ENCODE peak calls at places on chromosomes 4 and X, in five cellular contexts. H is mammary epithelial cell; Y is upper lobe of left lung; S is CD4-positive, alpha-beta T cell; N is tibial nerve. V is an unnamed sample.

GRCh38 chr4:151808120-151808529 is 47.3 kb upstream of the GATB start:
- DNase-seq in H (peak), Y (no peak), S (no peak), N (no peak), V (no peak)

GRCh38 chr4:119804404-119804803 is 175.8 kb upstream of the PDE5A start:
- DNase-seq in H (no peak), Y (no peak), S (no peak), N (no peak), V (no peak)

GRCh38 chr4:158025131-158025530 is 147.7 kb downstream of the GASK1B start:
- DNase-seq in H (peak), Y (no peak), S (no peak), N (no peak), V (no peak)

GRCh38 chrX:22629105-22629725 is 356.5 kb downstream of the CBLL2 start:
- DNase-seq in H (peak), Y (no peak), S (no peak), N (no peak), V (no peak)

GRCh38 chr4:141275834-141276233 is 55.1 kb downstream of the ZNF330 start:
- DNase-seq in H (no peak), Y (no peak), S (no peak), N (no peak), V (no peak)

GRCh38 chr4:4985844-4986243 is 33.4 kb downstream of the CYTL1 start:
- DNase-seq in H (no peak), Y (no peak), S (no peak), N (no peak), V (no peak)

GRCh38 chrX:64894454-64895038 is 81.7 kb downstream of the ZC4H2 start:
- DNase-seq in H (peak), Y (no peak), S (peak), N (no peak), V (no peak)

GRCh38 chr4:117334451-117335188 is 249.2 kb upstream of the TRAM1L1 start:
- DNase-seq in H (no peak), Y (no peak), S (no peak), N (no peak), V (no peak)

GRCh38 chr4:41092128-41092527 is 122.2 kb downstream of the APBB2 start:
- DNase-seq in H (no peak), Y (no peak), S (no peak), N (no peak), V (no peak)

DNA sequence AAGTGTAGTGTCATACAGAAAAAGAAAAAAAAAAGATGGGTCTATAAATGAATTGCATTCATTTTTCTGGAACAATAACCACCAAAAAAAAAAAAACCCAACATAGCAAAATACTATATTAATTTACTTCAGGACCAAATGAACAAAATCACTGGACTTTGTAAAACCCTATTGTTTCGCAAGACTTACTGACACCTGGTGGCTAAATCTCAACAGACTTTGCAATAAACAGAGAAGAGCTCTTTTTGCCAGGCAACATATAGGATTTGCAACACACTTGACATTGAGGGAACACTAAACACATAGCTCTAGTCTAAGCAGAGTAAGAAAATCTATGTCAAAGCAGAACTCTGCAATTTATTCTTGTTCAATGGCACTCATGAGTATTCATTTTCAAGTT is 990.2 kb downstream of the STPG2 start:
- DNase-seq in H (peak), Y (no peak), S (no peak), N (no peak), V (no peak)
- TF ChIP-seq CTCF in H (peak), Y (no peak), S (no peak), N (no peak), V (peak)

DNA sequence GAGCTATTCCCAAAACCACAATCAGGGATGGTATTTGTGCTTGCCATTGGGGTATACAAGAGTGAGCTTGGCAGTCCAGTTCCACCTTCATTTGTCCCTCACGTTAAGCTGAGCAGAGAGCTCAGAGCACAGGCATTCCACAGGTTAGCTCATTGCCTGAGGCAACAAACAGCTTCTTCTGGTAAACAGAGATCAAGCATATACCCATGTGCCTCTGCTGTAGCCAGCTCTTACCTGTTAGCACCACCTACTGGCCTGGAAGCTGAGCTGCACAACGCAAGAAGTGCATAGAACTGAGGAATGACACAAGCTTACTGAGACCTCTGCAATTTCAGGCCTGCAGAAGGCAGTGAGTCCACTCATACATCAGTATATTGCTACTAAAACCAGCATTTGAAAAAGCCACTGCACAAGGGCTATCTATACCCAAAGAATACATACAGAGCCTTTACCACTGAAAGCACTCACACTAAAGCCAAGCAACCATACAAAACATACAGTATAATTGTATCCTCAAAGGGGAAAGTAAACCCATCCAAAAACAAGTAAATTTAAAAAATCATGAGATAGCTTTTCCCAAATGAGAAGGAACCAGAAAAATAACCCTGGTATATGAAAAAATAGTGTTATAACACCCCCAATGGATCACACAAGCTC is 258.3 kb upstream of the GABRA2 start:
- DNase-seq in H (peak), Y (no peak), S (no peak), N (no peak), V (no peak)
- TF ChIP-seq CTCF in H (peak), Y (peak), S (no peak), N (no peak), V (peak)

GRCh38 chr4:7761720-7762119 is 177.9 kb downstream of the AFAP1 start:
- DNase-seq in H (no peak), Y (peak), S (peak), N (peak), V (no peak)

GRCh38 chr4:7764466-7764865 is 175.2 kb downstream of the AFAP1 start:
- DNase-seq in H (no peak), Y (no peak), S (no peak), N (no peak), V (no peak)

GRCh38 chr4:7763788-7764187 is 175.9 kb downstream of the AFAP1 start:
- DNase-seq in H (peak), Y (no peak), S (no peak), N (no peak), V (no peak)

GRCh38 chr4:7762376-7763040 is 177.2 kb downstream of the AFAP1 start:
- DNase-seq in H (no peak), Y (no peak), S (no peak), N (no peak), V (no peak)

GRCh38 chr4:7763106-7763505 is 176.6 kb downstream of the AFAP1 start:
- DNase-seq in H (no peak), Y (no peak), S (no peak), N (no peak), V (no peak)
- TF ChIP-seq CTCF in H (no peak), Y (no peak), S (no peak), N (no peak), V (no peak)

DNA sequence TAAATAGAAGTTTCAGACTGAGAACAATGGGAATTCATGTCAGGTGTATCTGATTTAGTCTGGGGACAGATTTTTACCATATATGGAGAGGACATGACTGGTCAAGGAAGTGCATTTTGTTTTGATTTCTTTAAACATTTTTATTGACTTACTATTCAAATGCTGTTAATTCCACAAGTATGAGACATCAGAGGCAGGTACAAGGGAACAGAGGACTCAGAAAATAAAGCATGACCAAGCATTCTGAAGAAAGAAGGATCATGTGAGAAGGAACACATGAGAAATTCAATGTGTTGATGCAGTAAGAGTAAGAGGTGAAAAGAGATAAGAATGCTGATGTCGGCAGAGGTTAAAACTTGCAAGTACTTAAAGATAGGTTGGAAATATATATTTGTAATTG is 1452.6 kb downstream of the PCDH7 start:
- DNase-seq in H (peak), Y (no peak), S (no peak), N (no peak), V (no peak)
- TF ChIP-seq CTCF in H (no peak), Y (no peak), S (no peak), N (no peak), V (no peak)

DNA sequence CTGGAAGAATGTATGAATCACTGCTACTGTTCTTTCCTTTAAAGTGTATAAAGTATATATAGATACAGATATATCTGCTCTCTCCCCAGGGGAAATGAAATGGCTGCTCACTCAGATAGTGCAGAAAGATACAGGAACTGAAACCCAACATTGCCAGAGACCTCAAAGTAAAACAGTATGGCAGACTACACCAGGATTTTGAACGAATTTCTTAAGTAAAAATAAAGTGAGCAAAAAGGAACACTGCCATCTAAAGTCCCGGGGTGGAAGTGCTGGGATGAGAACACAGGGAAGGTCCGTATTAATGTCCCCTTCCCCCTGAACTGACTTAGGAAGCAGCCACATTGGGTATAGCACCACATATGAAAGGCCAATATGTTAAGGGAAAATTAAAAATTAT is 93.4 kb downstream of the TMA16 start:
- DNase-seq in H (no peak), Y (no peak), S (no peak), N (no peak), V (no peak)
- TF ChIP-seq CTCF in H (no peak), Y (no peak), S (no peak), N (no peak), V (peak)

DNA sequence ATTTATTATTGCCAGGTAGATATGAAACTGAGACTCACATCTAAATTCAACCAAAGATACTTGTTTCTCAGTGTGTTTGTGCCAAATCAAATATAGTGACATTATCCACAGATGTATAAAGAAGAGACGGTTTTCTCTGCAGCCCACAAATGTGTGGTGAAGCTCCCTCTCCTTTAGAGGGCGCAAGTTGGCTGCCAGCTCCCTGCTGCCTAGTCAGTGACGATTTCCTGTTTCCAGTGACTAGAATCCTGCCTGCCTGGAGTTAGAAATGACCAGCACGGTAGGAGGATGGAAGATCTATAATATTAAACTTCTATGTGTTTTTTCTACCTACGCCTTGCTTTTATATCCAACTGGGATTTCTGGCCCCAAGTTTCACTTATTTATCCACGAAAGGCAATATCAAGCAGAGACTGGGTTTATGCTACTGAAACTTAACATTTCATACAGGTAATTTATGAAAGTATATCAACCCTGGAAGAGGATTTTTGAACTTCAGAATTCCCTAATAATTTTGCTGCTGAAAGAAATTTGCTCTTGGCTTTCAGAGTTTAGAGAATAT is 1793.7 kb upstream of the TENM3 start:
- DNase-seq in H (peak), Y (no peak), S (no peak), N (no peak), V (no peak)
- TF ChIP-seq CTCF in H (peak), Y (no peak), S (no peak), N (peak), V (peak)